ENCODE peak calls at places on chromosomes 16 and 17, in six cellular contexts. One of them, this sample, is unnamed. For H3K4me1, the result is how much of the 10 kb centered on the place peaks cover.

GRCh38 chr17:75517277-75517865 is 1.0 kb downstream of the TSEN54 start:
- DNase-seq in PC-3: peak
- DNase-seq in adrenal gland: peak
- DNase-seq in aorta: peak
- DNase-seq in colonic mucosa: peak
- DNase-seq in CD8-positive, alpha-beta T cell: peak
- DNase-seq in this sample: peak

GRCh38 chr17:1019451-1019850 is 22.5 kb downstream of the TIMM22 start:
- DNase-seq in CD8-positive, alpha-beta T cell: no peak
- DNase-seq in PC-3: no peak
- DNase-seq in aorta: peak
- DNase-seq in adrenal gland: no peak
- DNase-seq in colonic mucosa: no peak
- DNase-seq in this sample: no peak

GRCh38 chr16:27040671-27041070 is 26.1 kb upstream of the C16orf82 start:
- DNase-seq in adrenal gland: no peak
- DNase-seq in colonic mucosa: no peak
- DNase-seq in PC-3: no peak
- DNase-seq in aorta: no peak
- DNase-seq in CD8-positive, alpha-beta T cell: no peak
- DNase-seq in this sample: no peak

GRCh38 chr16:87446479-87446878 is 46.3 kb downstream of the ZCCHC14 start:
- DNase-seq in CD8-positive, alpha-beta T cell: no peak
- DNase-seq in PC-3: no peak
- DNase-seq in aorta: no peak
- DNase-seq in adrenal gland: no peak
- DNase-seq in colonic mucosa: no peak
- DNase-seq in this sample: no peak

GRCh38 chr17:68851875-68852274 is 103.3 kb downstream of the ABCA8 start:
- DNase-seq in CD8-positive, alpha-beta T cell: no peak
- DNase-seq in aorta: no peak
- DNase-seq in adrenal gland: no peak
- DNase-seq in colonic mucosa: no peak
- DNase-seq in PC-3: no peak
- DNase-seq in this sample: no peak

GRCh38 chr17:76008208-76008607 is 7.6 kb downstream of the CDK3 start:
- DNase-seq in PC-3: peak
- DNase-seq in colonic mucosa: no peak
- DNase-seq in CD8-positive, alpha-beta T cell: no peak
- DNase-seq in aorta: no peak
- DNase-seq in adrenal gland: no peak
- DNase-seq in this sample: no peak

GRCh38 chr17:49926886-49927285 is 42.1 kb upstream of the DLX4 start:
- DNase-seq in aorta: peak
- DNase-seq in colonic mucosa: no peak
- DNase-seq in CD8-positive, alpha-beta T cell: no peak
- DNase-seq in PC-3: no peak
- DNase-seq in adrenal gland: peak
- DNase-seq in this sample: no peak

GRCh38 chr16:22813223-22813945 is 578 bp upstream of the HS3ST2 start:
- DNase-seq in PC-3: peak
- DNase-seq in aorta: peak
- DNase-seq in CD8-positive, alpha-beta T cell: no peak
- DNase-seq in colonic mucosa: peak
- DNase-seq in adrenal gland: peak
- DNase-seq in this sample: peak

GRCh38 chr17:12536021-12536420 is 129.7 kb upstream of the MYOCD start:
- DNase-seq in CD8-positive, alpha-beta T cell: no peak
- DNase-seq in adrenal gland: no peak
- DNase-seq in aorta: no peak
- DNase-seq in colonic mucosa: no peak
- DNase-seq in PC-3: no peak
- DNase-seq in this sample: no peak

GRCh38 chr16:75491876-75492275 is 3.4 kb downstream of the CHST6 start:
- DNase-seq in PC-3: peak
- DNase-seq in CD8-positive, alpha-beta T cell: no peak
- DNase-seq in aorta: no peak
- DNase-seq in colonic mucosa: no peak
- DNase-seq in adrenal gland: peak
- DNase-seq in this sample: peak

GRCh38 chr16:75496546-75496945 is 1.3 kb upstream of the CHST6 start:
- DNase-seq in colonic mucosa: no peak
- DNase-seq in CD8-positive, alpha-beta T cell: no peak
- DNase-seq in PC-3: no peak
- DNase-seq in adrenal gland: no peak
- DNase-seq in aorta: no peak
- DNase-seq in this sample: no peak

GRCh38 chr16:75497558-75497957 is 2.3 kb upstream of the CHST6 start:
- DNase-seq in adrenal gland: peak
- DNase-seq in aorta: no peak
- DNase-seq in CD8-positive, alpha-beta T cell: no peak
- DNase-seq in PC-3: no peak
- DNase-seq in colonic mucosa: no peak
- DNase-seq in this sample: no peak

GRCh38 chr16:75494696-75495601 is at the start of gene CHST6:
- DNase-seq in adrenal gland: peak
- DNase-seq in aorta: peak
- DNase-seq in colonic mucosa: peak
- DNase-seq in PC-3: no peak
- DNase-seq in CD8-positive, alpha-beta T cell: peak
- DNase-seq in this sample: no peak

DNA sequence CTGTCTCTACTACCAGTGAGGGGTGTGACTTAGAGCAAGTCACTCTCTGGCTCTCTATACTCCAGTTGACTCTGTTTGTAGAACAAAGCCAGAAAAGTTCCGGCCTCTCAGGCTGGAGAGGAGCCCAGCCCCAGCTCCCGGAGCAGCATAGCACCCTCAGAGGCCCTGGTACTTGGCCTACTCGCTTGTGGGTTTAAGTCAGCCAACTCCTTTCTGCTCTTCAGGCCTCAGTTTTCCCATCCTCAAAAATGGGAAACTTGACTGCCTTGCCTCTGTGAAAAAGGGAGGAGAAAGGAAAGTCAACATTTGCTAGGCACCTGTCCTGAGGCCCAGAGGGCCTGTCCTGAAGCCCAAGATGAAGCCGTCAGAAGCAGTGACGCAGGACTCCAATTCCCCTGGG is 1.1 kb downstream of the CHST6 start:
- DNase-seq in aorta: no peak
- DNase-seq in adrenal gland: no peak
- DNase-seq in colonic mucosa: no peak
- DNase-seq in PC-3: no peak
- DNase-seq in CD8-positive, alpha-beta T cell: no peak
- DNase-seq in this sample: no peak
- H3K4me1 ChIP-seq in aorta: under half
- H3K4me1 ChIP-seq in adrenal gland: under half
- H3K4me1 ChIP-seq in colonic mucosa: under half
- H3K4me1 ChIP-seq in PC-3: under half
- H3K4me1 ChIP-seq in CD8-positive, alpha-beta T cell: under half
- H3K4me1 ChIP-seq in this sample: under half

DNA sequence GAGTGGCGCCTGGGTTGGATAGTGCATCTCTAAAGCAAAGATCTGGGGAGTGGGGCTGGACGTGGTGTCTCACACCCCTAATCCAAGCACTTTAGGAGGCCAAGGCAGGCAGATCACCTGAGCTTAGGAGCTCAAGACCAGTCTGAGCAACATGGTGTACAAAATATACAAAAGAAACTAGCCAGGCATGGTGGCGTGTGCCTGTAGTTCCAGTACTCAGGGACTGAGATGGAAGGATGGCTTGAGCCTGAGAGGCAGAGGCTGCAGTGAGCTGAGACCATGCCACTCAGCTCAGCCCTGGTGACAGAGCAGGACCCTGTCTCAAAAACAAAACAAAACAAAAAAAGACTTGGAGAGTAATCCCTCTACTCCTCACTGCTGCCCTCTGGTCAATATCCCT is 96.0 kb downstream of the ZFHX3 start:
- DNase-seq in adrenal gland: no peak
- DNase-seq in CD8-positive, alpha-beta T cell: no peak
- DNase-seq in aorta: no peak
- DNase-seq in colonic mucosa: no peak
- DNase-seq in PC-3: no peak
- DNase-seq in this sample: no peak
- H3K27ac ChIP-seq in adrenal gland: no peak
- H3K27ac ChIP-seq in CD8-positive, alpha-beta T cell: no peak
- H3K27ac ChIP-seq in aorta: no peak
- H3K27ac ChIP-seq in colonic mucosa: no peak
- H3K27ac ChIP-seq in PC-3: no peak
- H3K27ac ChIP-seq in this sample: peak

DNA sequence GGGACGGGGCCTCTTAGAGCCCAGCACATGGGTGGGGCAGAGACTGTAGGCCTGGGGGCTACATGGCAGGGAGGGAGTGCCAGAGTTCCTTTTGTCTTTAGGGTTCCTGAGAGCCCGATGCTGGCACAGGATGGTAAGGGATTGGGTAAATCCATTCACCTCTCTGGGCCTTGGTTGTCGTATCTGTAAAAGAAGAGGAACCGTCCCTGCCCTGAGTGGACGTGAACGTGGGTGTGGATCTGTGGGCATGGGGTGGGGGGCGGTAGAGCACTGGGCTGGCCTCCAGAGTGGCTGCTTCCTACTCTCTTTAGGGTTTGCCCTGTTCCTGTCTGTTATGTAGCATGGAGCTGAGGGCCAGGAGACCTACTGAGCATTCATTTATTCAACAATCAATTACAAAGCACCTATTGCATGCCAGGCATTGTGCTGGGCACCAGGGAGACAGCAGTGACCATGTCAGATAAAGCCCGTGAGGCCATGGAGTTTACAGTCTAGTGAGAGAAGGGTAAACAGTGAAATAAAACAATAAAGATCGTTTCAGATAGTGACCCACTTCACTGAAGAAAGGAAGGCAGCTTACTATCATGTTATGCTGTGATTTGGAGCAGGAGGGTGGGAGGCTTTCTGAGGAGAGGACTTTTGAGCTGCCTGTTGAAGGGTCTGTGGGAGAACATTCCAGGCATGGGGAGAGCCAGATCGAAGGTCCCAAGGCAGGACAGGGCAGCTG is 13.1 kb upstream of the TCAP start:
- DNase-seq in adrenal gland: no peak
- DNase-seq in colonic mucosa: no peak
- DNase-seq in aorta: no peak
- DNase-seq in PC-3: no peak
- DNase-seq in CD8-positive, alpha-beta T cell: no peak
- DNase-seq in this sample: no peak
- H3K4me1 ChIP-seq in adrenal gland: under half
- H3K4me1 ChIP-seq in colonic mucosa: under half
- H3K4me1 ChIP-seq in aorta: under half
- H3K4me1 ChIP-seq in PC-3: under half
- H3K4me1 ChIP-seq in CD8-positive, alpha-beta T cell: under half
- H3K4me1 ChIP-seq in this sample: under half

GRCh38 chr16:75000481-75001081 is 1.8 kb downstream of the ZNRF1 start:
- DNase-seq in aorta: no peak
- DNase-seq in PC-3: peak
- DNase-seq in adrenal gland: no peak
- DNase-seq in CD8-positive, alpha-beta T cell: no peak
- DNase-seq in colonic mucosa: peak
- DNase-seq in this sample: no peak

GRCh38 chr16:75002474-75002873 is 3.6 kb downstream of the ZNRF1 start:
- DNase-seq in colonic mucosa: no peak
- DNase-seq in CD8-positive, alpha-beta T cell: no peak
- DNase-seq in PC-3: no peak
- DNase-seq in aorta: no peak
- DNase-seq in adrenal gland: no peak
- DNase-seq in this sample: no peak

GRCh38 chr16:74998481-74999207 is at the start of gene ZNRF1:
- DNase-seq in PC-3: peak
- DNase-seq in adrenal gland: peak
- DNase-seq in colonic mucosa: peak
- DNase-seq in aorta: peak
- DNase-seq in CD8-positive, alpha-beta T cell: peak
- DNase-seq in this sample: peak

GRCh38 chr16:74999208-74999682 is 421 bp downstream of the ZNRF1 start:
- DNase-seq in colonic mucosa: peak
- DNase-seq in CD8-positive, alpha-beta T cell: peak
- DNase-seq in aorta: peak
- DNase-seq in PC-3: no peak
- DNase-seq in adrenal gland: peak
- DNase-seq in this sample: no peak

DNA sequence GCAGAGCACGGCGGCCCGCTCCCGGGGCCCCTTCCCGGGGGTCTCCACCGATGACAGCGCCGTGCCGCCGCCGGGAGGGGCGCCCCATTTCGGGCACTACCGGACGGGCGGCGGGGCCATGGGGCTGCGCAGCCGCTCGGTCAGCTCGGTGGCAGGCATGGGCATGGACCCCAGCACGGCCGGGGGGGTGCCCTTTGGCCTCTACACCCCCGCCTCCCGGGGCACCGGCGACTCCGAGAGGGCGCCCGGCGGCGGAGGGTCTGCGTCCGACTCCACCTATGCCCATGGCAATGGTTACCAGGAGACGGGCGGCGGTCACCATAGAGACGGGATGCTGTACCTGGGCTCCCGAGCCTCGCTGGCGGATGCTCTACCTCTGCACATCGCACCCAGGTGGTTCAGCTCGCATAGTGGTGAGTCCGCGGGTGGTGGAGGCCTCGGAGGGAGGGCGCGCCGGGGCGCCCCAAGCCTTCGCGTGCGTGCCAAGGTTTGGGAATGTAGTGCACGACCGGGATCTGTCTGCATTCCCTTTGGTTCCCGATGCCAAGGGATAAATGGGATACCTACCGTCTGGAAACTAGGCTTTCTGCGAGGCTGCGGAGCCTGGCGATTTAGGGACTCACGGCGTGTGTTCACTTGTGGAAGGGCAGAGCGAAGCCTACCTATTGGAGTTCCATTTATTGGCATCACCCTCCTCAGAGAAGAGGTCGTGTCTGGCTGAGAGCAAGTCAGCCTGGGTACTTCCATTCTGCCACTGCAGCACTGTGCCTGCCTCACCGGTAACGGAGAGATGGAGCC is 1.1 kb downstream of the ZNRF1 start:
- DNase-seq in adrenal gland: peak
- DNase-seq in CD8-positive, alpha-beta T cell: peak
- DNase-seq in colonic mucosa: peak
- DNase-seq in PC-3: peak
- DNase-seq in aorta: peak
- DNase-seq in this sample: no peak
- H3K27ac ChIP-seq in adrenal gland: no peak
- H3K27ac ChIP-seq in CD8-positive, alpha-beta T cell: no peak
- H3K27ac ChIP-seq in colonic mucosa: peak
- H3K27ac ChIP-seq in PC-3: peak
- H3K27ac ChIP-seq in aorta: no peak
- H3K27ac ChIP-seq in this sample: no peak